ENCODE peak calls at places on chromosomes 5 and 9, in four cellular contexts. F is CD8-positive, alpha-beta T cell; K is HFF-Myc; Z is bronchial epithelial cell. P is an unnamed sample.

GRCh38 chr9:89598926-89599325 is 5.9 kb upstream of the GADD45G start:
- DNase-seq in F (no peak), K (no peak), Z (no peak), P (no peak)

GRCh38 chr9:121769939-121770338 is 118.5 kb downstream of the DAB2IP start:
- DNase-seq in F (no peak), K (no peak), Z (no peak), P (peak; percentile 43)

GRCh38 chr5:172107606-172108005 is 80.4 kb downstream of the STK10 start:
- DNase-seq in F (no peak), K (no peak), Z (peak; percentile 23), P (no peak)

GRCh38 chr5:112762113-112762810 is 24.6 kb downstream of the APC start:
- DNase-seq in F (no peak), K (no peak), Z (peak; percentile 20), P (no peak)

GRCh38 chr9:124281934-124282351 is 24.2 kb downstream of the NEK6 start:
- DNase-seq in F (no peak), K (no peak), Z (no peak), P (no peak)

GRCh38 chr5:170254056-170254455 is 21.3 kb downstream of the C5orf58 start:
- DNase-seq in F (peak; percentile 70), K (no peak), Z (peak; percentile 98), P (no peak)

GRCh38 chr5:79330071-79330470 is 94.1 kb downstream of the JMY start:
- DNase-seq in F (no peak), K (no peak), Z (peak; percentile 15), P (no peak)

GRCh38 chr5:180399931-180400330 is 46.8 kb upstream of the GFPT2 start:
- DNase-seq in F (no peak), K (no peak), Z (no peak), P (no peak)

GRCh38 chr9:286091-286740 is 71.6 kb downstream of the DOCK8 start:
- DNase-seq in F (no peak), K (no peak), Z (peak; percentile 54), P (no peak)

GRCh38 chr5:17056056-17056690 is 120.1 kb upstream of the MYO10 start:
- DNase-seq in F (no peak), K (no peak), Z (peak; percentile 73), P (no peak)

GRCh38 chr5:59034498-59035186 is 451.8 kb downstream of the RAB3C start:
- DNase-seq in F (peak; percentile 20), K (no peak), Z (peak; percentile 47), P (no peak)

GRCh38 chr9:80648336-80648735 is 1041.0 kb downstream of the TLE1 start:
- DNase-seq in F (no peak), K (no peak), Z (no peak), P (no peak)

GRCh38 chr5:29185558-29185957 is 2007.9 kb upstream of the CDH6 start:
- DNase-seq in F (no peak), K (no peak), Z (no peak), P (no peak)

GRCh38 chr5:119301947-119302346 is 53.9 kb upstream of the TNFAIP8 start:
- DNase-seq in F (no peak), K (no peak), Z (peak; percentile 35), P (no peak)

GRCh38 chr9:127575875-127576778 is 36.0 kb upstream of the STXBP1 start:
- DNase-seq in F (no peak), K (no peak), Z (no peak), P (no peak)

DNA sequence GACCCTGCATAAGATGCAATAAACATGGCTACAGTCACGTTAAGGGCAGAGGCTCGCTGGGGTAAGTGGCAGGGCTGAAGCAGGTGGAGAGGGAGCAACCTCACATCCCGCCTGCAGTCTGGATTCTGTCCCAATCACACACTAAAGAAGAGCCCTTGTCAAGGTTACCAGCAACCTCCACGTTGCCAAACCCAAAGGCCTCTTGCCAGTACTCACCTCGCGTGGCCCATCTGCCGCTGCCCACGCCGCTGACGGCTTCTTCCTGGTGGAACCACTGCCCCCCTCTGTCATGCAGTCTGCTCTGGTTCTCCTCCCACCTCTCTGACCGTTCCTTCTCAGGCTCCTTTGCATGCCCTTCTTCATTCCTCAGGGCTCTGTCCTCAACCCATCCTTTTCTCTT is 8.8 kb downstream of the AQP7 start:
- DNase-seq in F (no peak), K (no peak), Z (no peak), P (no peak)
- H3K4me3 ChIP-seq in F (no peak overlapping the region), K (no peak overlapping the region), Z (no peak overlapping the region), P (no peak overlapping the region)

GRCh38 chr5:174725991-174726601 is 1.7 kb downstream of the MSX2 start:
- DNase-seq in F (no peak), K (no peak), Z (no peak), P (no peak)

GRCh38 chr5:174731214-174732039 is 7.0 kb downstream of the MSX2 start:
- DNase-seq in F (no peak), K (no peak), Z (no peak), P (no peak)

GRCh38 chr5:174726916-174727793 is 2.8 kb downstream of the MSX2 start:
- DNase-seq in F (no peak), K (no peak), Z (no peak), P (no peak)

GRCh38 chr5:174727794-174728662 is 3.6 kb downstream of the MSX2 start:
- DNase-seq in F (no peak), K (no peak), Z (no peak), P (no peak)

GRCh38 chr5:174729075-174729680 is 4.8 kb downstream of the MSX2 start:
- DNase-seq in F (no peak), K (no peak), Z (no peak), P (no peak)
- TF ChIP-seq CTCF in F (no peak), K (no peak), Z (no peak), P (no peak)

GRCh38 chr9:69472101-69472625 is 147.1 kb downstream of the ENTREP1 start:
- DNase-seq in F (no peak), K (no peak), Z (no peak), P (no peak)

GRCh38 chr9:69471433-69471832 is 146.4 kb downstream of the ENTREP1 start:
- DNase-seq in F (no peak), K (no peak), Z (peak; percentile 74), P (no peak)

GRCh38 chr9:69474821-69475220 is 149.8 kb downstream of the ENTREP1 start:
- DNase-seq in F (no peak), K (no peak), Z (no peak), P (no peak)

GRCh38 chr9:69476016-69476415 is 151.0 kb downstream of the ENTREP1 start:
- DNase-seq in F (peak; percentile 13), K (no peak), Z (no peak), P (no peak)

GRCh38 chr9:69476797-69477196 is 151.8 kb downstream of the ENTREP1 start:
- DNase-seq in F (no peak), K (no peak), Z (no peak), P (no peak)
- H3K4me3 ChIP-seq in F (no peak overlapping the region), K (no peak overlapping the region), Z (no peak overlapping the region), P (no peak overlapping the region)

GRCh38 chr9:134669556-134669955 is 28.0 kb downstream of the COL5A1 start:
- DNase-seq in F (no peak), K (no peak), Z (no peak), P (peak; percentile 29)

GRCh38 chr9:134666801-134667200 is 25.2 kb downstream of the COL5A1 start:
- DNase-seq in F (no peak), K (no peak), Z (peak; percentile 22), P (no peak)

GRCh38 chr9:134671341-134672113 is 29.9 kb downstream of the COL5A1 start:
- DNase-seq in F (no peak), K (no peak), Z (no peak), P (peak; percentile 12)

GRCh38 chr9:134670851-134671281 is 29.3 kb downstream of the COL5A1 start:
- DNase-seq in F (no peak), K (no peak), Z (no peak), P (peak; percentile 27)

DNA sequence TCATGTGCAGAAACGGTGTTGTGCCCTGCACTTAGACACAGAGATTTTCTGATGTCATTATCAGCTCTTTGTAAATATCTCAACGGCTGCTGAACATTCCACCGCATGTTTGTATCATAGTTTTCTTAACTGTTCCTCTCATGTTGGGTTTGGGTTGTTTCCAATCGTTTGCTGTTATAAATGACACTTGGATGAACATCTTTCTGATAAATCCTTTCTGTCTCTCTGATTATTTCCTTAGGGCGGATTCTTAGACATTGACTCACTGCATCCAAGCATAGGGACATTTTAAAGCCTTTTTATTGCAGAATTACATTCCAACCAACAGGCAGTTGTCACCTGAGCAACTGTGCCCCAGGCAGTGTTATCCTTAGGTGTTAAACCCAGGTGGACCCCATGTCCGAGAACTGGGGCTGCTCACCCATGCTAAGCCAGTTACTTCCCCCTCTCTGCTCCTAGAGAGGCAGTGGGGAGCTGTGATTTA is 28.5 kb downstream of the COL5A1 start:
- DNase-seq in F (no peak), K (no peak), Z (peak; percentile 39), P (peak; percentile 67)
- TF ChIP-seq CTCF in F (no peak), K (no peak), Z (no peak), P (no peak)

DNA sequence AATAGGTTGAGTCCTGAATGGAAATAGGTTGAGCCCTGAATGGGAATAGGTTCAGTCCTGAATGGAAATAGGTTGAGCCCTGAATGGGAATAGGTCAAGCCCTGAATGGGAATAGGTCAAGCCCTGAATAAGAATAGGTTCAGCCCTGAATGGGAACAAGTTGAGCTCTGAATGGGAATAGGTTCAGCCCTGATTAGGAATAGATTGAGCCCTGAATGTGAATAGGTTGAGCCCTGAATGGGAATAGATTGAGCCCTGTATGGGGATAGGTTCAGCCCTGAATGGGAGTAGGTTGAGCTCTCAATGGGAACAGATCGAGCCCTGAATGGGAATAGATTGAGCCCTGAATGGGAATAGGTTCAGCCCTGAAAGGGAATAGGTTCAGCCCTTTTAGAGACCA is 590.8 kb upstream of the ADAMTS16 start:
- DNase-seq in F (no peak), K (no peak), Z (no peak), P (no peak)
- H3K4me3 ChIP-seq in F (no peak overlapping the region), K (no peak overlapping the region), Z (no peak overlapping the region), P (no peak overlapping the region)